ENCODE peak calls at places on chromosomes 5 and 9, in seven cellular contexts. T is testis, X is uterus, R is sigmoid colon, F is spleen, G is IMR-90, M is adrenal gland. H is an unnamed sample.

GRCh38 chr5:151523335-151523734 is 67.8 kb downstream of the FAT2 start:
- DNase-seq in F (no peak), R (no peak), T (peak; percentile 51), X (no peak), M (no peak), G (peak; percentile 55), H (no peak)

GRCh38 chr5:74141053-74141452 is 499.5 kb downstream of the ENC1 start:
- DNase-seq in X (no peak), T (no peak), M (no peak), F (no peak), G (peak; percentile 79), R (no peak), H (no peak)

GRCh38 chr5:151195622-151196021 is 28.3 kb downstream of the CCDC69 start:
- DNase-seq in G (no peak), R (no peak), F (no peak), M (no peak), T (no peak), X (peak; percentile 31), H (no peak)

GRCh38 chr5:90547072-90547536 is 11.5 kb upstream of the ADGRV1 start:
- DNase-seq in G (no peak), R (no peak), X (no peak), T (no peak), F (no peak), M (no peak), H (no peak)

GRCh38 chr9:109974143-109974917 is 194.3 kb downstream of the PALM2AKAP2 start:
- DNase-seq in X (no peak), F (peak; percentile 80), M (peak; percentile 87), G (no peak), T (no peak), R (no peak), H (peak; percentile 46)

GRCh38 chr5:66039701-66040100 is 104.4 kb upstream of the SREK1 start:
- DNase-seq in F (no peak), M (no peak), G (no peak), T (no peak), R (no peak), X (no peak), H (no peak)

GRCh38 chr9:112348257-112348992 is 15.0 kb upstream of the PTBP3 start:
- DNase-seq in X (peak; percentile 76), T (peak; percentile 88), M (peak; percentile 82), F (peak; percentile 88), G (peak; percentile 35), R (peak; percentile 88), H (peak; percentile 90)

GRCh38 chr5:132526290-132526973 is 16.9 kb downstream of the IL5 start:
- DNase-seq in F (no peak), T (peak; percentile 42), M (peak; percentile 36), R (no peak), X (peak; percentile 29), G (peak; percentile 50), H (peak; percentile 17)

GRCh38 chr5:40860711-40861110 is 19.5 kb downstream of the CARD6 start:
- DNase-seq in T (no peak), F (no peak), M (no peak), G (no peak), X (no peak), R (no peak), H (no peak)

GRCh38 chr5:80198399-80198798 is 57.4 kb downstream of the SERINC5 start:
- DNase-seq in T (peak; percentile 41), X (no peak), R (no peak), M (no peak), F (no peak), G (no peak), H (no peak)

GRCh38 chr9:3578786-3579185 is 53.0 kb upstream of the RFX3 start:
- DNase-seq in G (peak; percentile 72), R (no peak), X (no peak), T (no peak), F (no peak), M (no peak), H (no peak)

GRCh38 chr5:37501152-37501551 is 122.0 kb downstream of the WDR70 start:
- DNase-seq in R (no peak), X (no peak), F (no peak), G (peak; percentile 7), T (no peak), M (no peak), H (no peak)

GRCh38 chr9:111743275-111743674 is 51.5 kb downstream of the SHOC1 start:
- DNase-seq in G (peak; percentile 86), R (no peak), F (no peak), X (no peak), M (no peak), T (no peak), H (no peak)

GRCh38 chr5:171577940-171578856 is 158.8 kb downstream of the FGF18 start:
- DNase-seq in M (peak; percentile 36), G (no peak), X (peak; percentile 38), R (peak; percentile 78), F (no peak), T (peak; percentile 63), H (peak; percentile 60)

GRCh38 chr5:35136386-35136785 is 88.6 kb upstream of the AGXT2 start:
- DNase-seq in F (no peak), M (no peak), T (no peak), G (peak; percentile 95), R (no peak), X (no peak), H (no peak)

GRCh38 chr9:74496819-74497749 is at the start of gene RORB:
- DNase-seq in R (peak; percentile 71), F (peak; percentile 83), T (peak; percentile 76), X (no peak), G (peak; percentile 5), M (peak; percentile 81), H (peak; percentile 83)

GRCh38 chr5:33888582-33888981 is 3.2 kb downstream of the ADAMTS12 start:
- DNase-seq in R (no peak), X (no peak), M (no peak), G (peak; percentile 72), T (no peak), F (no peak), H (no peak)

GRCh38 chr9:95783426-95783975 is 92.0 kb upstream of the ERCC6L2 start:
- DNase-seq in T (no peak), R (no peak), G (peak; percentile 85), M (no peak), F (no peak), X (no peak), H (no peak)

GRCh38 chr9:16171851-16172250 is 619.0 kb downstream of the CCDC171 start:
- DNase-seq in T (no peak), G (no peak), X (no peak), F (no peak), M (peak; percentile 18), R (no peak), H (no peak)

DNA sequence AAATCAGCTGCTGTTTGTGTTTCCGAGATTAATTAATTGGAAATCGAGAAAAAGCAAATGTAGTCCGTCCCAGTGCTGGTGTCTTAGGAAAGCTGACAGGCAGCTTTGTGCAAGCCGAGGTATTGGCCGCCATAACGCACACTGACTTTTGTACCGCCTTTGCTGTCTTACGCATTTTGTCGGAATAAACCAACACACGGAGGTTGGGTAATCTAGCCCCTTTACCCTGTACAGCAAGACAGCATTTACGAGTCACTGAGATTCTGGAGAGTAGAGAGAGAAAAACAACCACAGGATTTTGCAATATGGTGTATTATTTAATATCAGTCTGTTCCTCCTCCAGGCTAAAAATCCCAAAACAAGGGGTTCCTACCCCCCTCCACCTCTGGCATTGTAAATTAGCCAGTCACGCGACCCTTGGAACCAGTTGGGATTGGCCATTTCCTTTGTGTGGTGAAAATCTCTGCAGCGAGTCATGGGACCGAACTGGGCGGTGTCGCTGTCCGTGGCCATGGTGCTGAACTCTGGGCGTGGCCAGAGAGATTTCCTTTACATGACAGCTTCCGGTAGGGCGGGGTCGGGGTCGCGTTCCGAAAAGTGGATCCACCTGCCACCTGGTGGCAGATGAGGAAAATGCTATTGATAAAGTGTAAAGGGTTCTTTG is 10.3 kb upstream of the PCDHB1 start:
- DNase-seq in G (peak; percentile 1), R (peak; percentile 96), T (peak; percentile 98), X (peak; percentile 95), M (peak; percentile 89), F (peak; percentile 78), H (peak; percentile 91)
- TF ChIP-seq POLR2A in G (no peak), R (peak; percentile 28), T (peak; percentile 57), X (no peak), M (peak; percentile 65), F (no peak), H (no peak)

GRCh38 chr9:130106860-130107848 is 53.4 kb downstream of the GPR107 start:
- DNase-seq in F (peak; percentile 91), G (peak; percentile 87), X (peak; percentile 94), R (peak; percentile 94), M (peak; percentile 89), T (peak; percentile 95), H (peak; percentile 91)
- H3K36me3 ChIP-seq in F (peaks cover 47% of the 10 kb centered on the region), G (peaks cover 37% of the 10 kb centered on the region), X (no peaks in the 10 kb centered on the region), R (no peaks in the 10 kb centered on the region), M (peaks cover 67% of the 10 kb centered on the region), T (no peaks in the 10 kb centered on the region), H (peaks cover 82% of the 10 kb centered on the region)

GRCh38 chr9:22171691-22172090 is 162.6 kb upstream of the CDKN2B start:
- DNase-seq in R (no peak), G (no peak), M (no peak), F (no peak), T (no peak), X (no peak), H (no peak)

GRCh38 chr9:22169732-22170131 is 160.6 kb upstream of the CDKN2B start:
- DNase-seq in G (no peak), X (no peak), F (no peak), R (no peak), T (no peak), M (no peak), H (no peak)

GRCh38 chr9:22170162-22170932 is 161.2 kb upstream of the CDKN2B start:
- DNase-seq in M (no peak), X (no peak), G (peak; percentile 89), R (no peak), F (no peak), T (no peak), H (no peak)

GRCh38 chr9:22170990-22171663 is 162.0 kb upstream of the CDKN2B start:
- DNase-seq in R (no peak), M (no peak), X (no peak), T (no peak), F (no peak), G (no peak), H (no peak)

GRCh38 chr9:22169243-22169642 is 160.1 kb upstream of the CDKN2B start:
- DNase-seq in M (no peak), X (no peak), F (no peak), R (no peak), T (no peak), G (peak; percentile 79), H (no peak)
- H3K27ac ChIP-seq in M (no peak overlapping the region), X (no peak overlapping the region), F (peak overlapping the region; percentile 72), R (no peak overlapping the region), T (no peak overlapping the region), G (no peak overlapping the region), H (no peak overlapping the region)

GRCh38 chr9:128702949-128703615 is 779 bp downstream of the PKN3 start:
- DNase-seq in G (no peak), F (peak; percentile 82), R (peak; percentile 71), M (no peak), T (peak; percentile 25), X (peak; percentile 42), H (peak; percentile 76)

GRCh38 chr9:128694344-128694743 is 5.3 kb downstream of the SET start:
- DNase-seq in T (no peak), F (no peak), R (no peak), M (no peak), X (no peak), G (no peak), H (no peak)

GRCh38 chr9:128702445-128702948 is at the start of gene PKN3:
- DNase-seq in G (peak; percentile 66), X (peak; percentile 81), M (peak; percentile 80), T (peak; percentile 89), R (peak; percentile 91), F (peak; percentile 95), H (peak; percentile 94)

GRCh38 chr9:128696923-128697707 is 5.2 kb upstream of the PKN3 start:
- DNase-seq in M (no peak), F (no peak), G (no peak), X (no peak), R (peak; percentile 17), T (no peak), H (no peak)
- TF ChIP-seq POLR2A in M (no peak), F (no peak), G (no peak), X (no peak), R (no peak), T (no peak), H (no peak)